ENCODE peak calls at places on chromosomes 7 and 10, in ten cellular contexts. C is GM12878, N is neural progenitor cell, U is GM23248, J is mammary epithelial cell, F is K562, Q is SK-N-SH, A is OCI-LY7, O is PC-3, S is IMR-90. Z is an unnamed sample.
A peak's percentile ranks its signal among the peaks of the same experiment; 100 is the strongest.

GRCh38 chr10:88127266-88127665 is 263.8 kb downstream of the PTEN start:
- DNase-seq in F (no peak), C (no peak), N (no peak), J (no peak), A (no peak), Q (no peak), O (no peak), U (no peak), S (no peak), Z (no peak)

GRCh38 chr7:2651847-2652735 is 20.3 kb downstream of the TTYH3 start:
- DNase-seq in U (no peak), N (no peak), F (no peak), J (no peak), O (no peak), A (no peak), S (no peak), C (no peak), Q (no peak), Z (no peak)

GRCh38 chr7:29363636-29364425 is 169.3 kb downstream of the CHN2 start:
- DNase-seq in C (no peak), J (peak; percentile 38), O (peak; percentile 55), F (no peak), Q (no peak), A (no peak), U (no peak), S (no peak), N (no peak), Z (no peak)

GRCh38 chr10:24257588-24257987 is 48.6 kb downstream of the KIAA1217 start:
- DNase-seq in S (no peak), U (no peak), F (no peak), Q (no peak), O (no peak), A (no peak), J (no peak), C (no peak), N (no peak), Z (no peak)

GRCh38 chr10:6163364-6164270 is 39.1 kb upstream of the PFKFB3 start:
- DNase-seq in S (peak; percentile 84), C (peak; percentile 47), F (peak; percentile 97), A (peak; percentile 97), U (peak; percentile 97), O (peak; percentile 75), J (peak; percentile 81), Q (peak; percentile 92), N (peak; percentile 84), Z (peak; percentile 88)

GRCh38 chr7:123580406-123581161 is 21.0 kb upstream of the ASB15 start:
- DNase-seq in F (no peak), C (no peak), A (peak; percentile 32), Q (peak; percentile 34), N (peak; percentile 67), S (peak; percentile 42), U (peak; percentile 67), O (peak; percentile 70), J (peak; percentile 41), Z (peak; percentile 42)

GRCh38 chr7:31466036-31466435 is 47.9 kb upstream of the ITPRID1 start:
- DNase-seq in J (no peak), A (no peak), C (no peak), O (no peak), U (no peak), F (no peak), N (no peak), Q (no peak), S (no peak), Z (no peak)

GRCh38 chr7:117004899-117005298 is 51.6 kb downstream of the ST7 start:
- DNase-seq in Q (no peak), F (no peak), N (no peak), S (no peak), A (no peak), J (no peak), U (peak; percentile 20), O (no peak), C (no peak), Z (peak; percentile 61)

GRCh38 chr7:48255046-48255445 is 83.8 kb downstream of the ABCA13 start:
- DNase-seq in F (no peak), Q (no peak), U (peak; percentile 63), O (no peak), C (peak; percentile 7), N (no peak), A (no peak), J (peak; percentile 87), S (peak; percentile 86), Z (peak; percentile 90)

GRCh38 chr10:87921934-87922688 is 58.7 kb downstream of the PTEN start:
- DNase-seq in O (no peak), U (peak; percentile 22), N (no peak), J (no peak), C (no peak), F (no peak), A (no peak), S (no peak), Q (no peak), Z (peak; percentile 17)

GRCh38 chr7:13987395-13987794 is 2.1 kb downstream of the ETV1 start:
- DNase-seq in F (no peak), O (peak; percentile 11), S (peak; percentile 29), N (no peak), C (no peak), J (no peak), U (peak; percentile 28), Q (no peak), A (no peak), Z (peak; percentile 48)

GRCh38 chr7:86918245-86918644 is 141.2 kb downstream of the ELAPOR2 start:
- DNase-seq in S (no peak), A (no peak), Q (no peak), O (no peak), C (no peak), F (no peak), J (no peak), N (no peak), U (no peak), Z (no peak)

GRCh38 chr7:36127075-36127740 is 25.8 kb upstream of the EEPD1 start:
- DNase-seq in S (peak; percentile 47), F (no peak), O (no peak), A (peak; percentile 11), C (no peak), N (no peak), J (no peak), U (peak; percentile 39), Q (no peak), Z (no peak)

GRCh38 chr7:29951206-29951605 is 38.4 kb downstream of the SCRN1 start:
- DNase-seq in O (no peak), N (no peak), A (no peak), F (no peak), Q (no peak), U (no peak), S (no peak), C (no peak), J (no peak), Z (no peak)

GRCh38 chr7:106041140-106041717 is 70.9 kb downstream of the SYPL1 start:
- DNase-seq in N (peak; percentile 85), O (peak; percentile 79), J (peak; percentile 34), S (peak; percentile 29), Q (peak; percentile 80), A (peak; percentile 72), C (no peak), F (peak; percentile 95), U (peak; percentile 71), Z (peak; percentile 34)

GRCh38 chr7:115252461-115252860 is 330.6 kb downstream of the MDFIC start:
- DNase-seq in Q (no peak), F (no peak), J (no peak), C (no peak), S (no peak), A (no peak), N (no peak), U (no peak), O (no peak), Z (no peak)
- H4K20me1 ChIP-seq in Q (no peaks in the 10 kb centered on the region), F (no peaks in the 10 kb centered on the region), J (no peaks in the 10 kb centered on the region), C (no peaks in the 10 kb centered on the region), S (no peaks in the 10 kb centered on the region), A (no peaks in the 10 kb centered on the region), N (no peaks in the 10 kb centered on the region), U (no peaks in the 10 kb centered on the region), O (no peaks in the 10 kb centered on the region), Z (no peaks in the 10 kb centered on the region)

DNA sequence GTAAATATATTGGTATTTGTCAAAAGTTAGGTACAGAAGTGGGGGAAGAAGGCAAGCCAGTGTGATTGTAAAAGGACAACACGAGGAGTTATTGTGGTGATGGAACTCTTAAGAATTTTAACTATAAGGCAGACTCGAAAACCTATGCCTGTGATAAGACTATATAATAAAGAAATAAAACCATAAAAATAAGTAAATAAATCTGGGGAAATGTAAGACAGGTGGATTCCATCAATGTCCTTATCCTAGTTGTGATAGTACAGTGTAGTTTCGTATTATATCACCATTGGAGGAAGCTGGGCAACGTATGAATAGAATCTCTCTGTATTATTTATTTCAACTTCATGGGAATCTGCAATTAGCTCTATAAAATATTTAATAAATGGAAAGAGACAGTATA is 395.7 kb downstream of the CDC14C start:
- DNase-seq in A (no peak), N (no peak), S (no peak), C (no peak), O (no peak), F (no peak), J (no peak), Q (no peak), U (no peak), Z (no peak)
- H4K20me1 ChIP-seq in A (no peaks in the 10 kb centered on the region), N (no peaks in the 10 kb centered on the region), S (no peaks in the 10 kb centered on the region), C (no peaks in the 10 kb centered on the region), O (no peaks in the 10 kb centered on the region), F (no peaks in the 10 kb centered on the region), J (no peaks in the 10 kb centered on the region), Q (no peaks in the 10 kb centered on the region), U (no peaks in the 10 kb centered on the region), Z (no peaks in the 10 kb centered on the region)

GRCh38 chr10:124698560-124699470 is 45.4 kb downstream of the FAM53B start:
- DNase-seq in N (no peak), S (no peak), J (no peak), A (no peak), Q (no peak), C (no peak), F (no peak), O (no peak), U (no peak), Z (no peak)

GRCh38 chr10:124697837-124698559 is 46.2 kb downstream of the FAM53B start:
- DNase-seq in J (no peak), A (no peak), U (peak; percentile 14), F (no peak), C (no peak), Q (no peak), S (peak; percentile 51), N (peak; percentile 29), O (no peak), Z (no peak)

GRCh38 chr10:124701038-124701365 is 43.2 kb downstream of the FAM53B start:
- DNase-seq in J (no peak), O (no peak), F (no peak), S (no peak), N (no peak), C (no peak), Q (no peak), A (no peak), U (no peak), Z (no peak)

GRCh38 chr10:124700293-124701037 is 43.7 kb downstream of the FAM53B start:
- DNase-seq in C (no peak), O (no peak), A (no peak), S (no peak), F (no peak), N (no peak), J (no peak), U (no peak), Q (no peak), Z (no peak)

GRCh38 chr10:124699471-124700292 is 44.5 kb downstream of the FAM53B start:
- DNase-seq in O (no peak), Q (no peak), J (no peak), U (no peak), A (no peak), S (no peak), N (no peak), F (no peak), C (no peak), Z (no peak)
- H4K20me1 ChIP-seq in O (no peaks in the 10 kb centered on the region), Q (no peaks in the 10 kb centered on the region), J (no peaks in the 10 kb centered on the region), U (no peaks in the 10 kb centered on the region), A (no peaks in the 10 kb centered on the region), S (peaks cover 3% of the 10 kb centered on the region), N (peaks cover 47% of the 10 kb centered on the region), F (no peaks in the 10 kb centered on the region), C (no peaks in the 10 kb centered on the region), Z (no peaks in the 10 kb centered on the region)

GRCh38 chr10:75145590-75145989 is 34.1 kb downstream of the SAMD8 start:
- DNase-seq in J (no peak), N (no peak), U (no peak), C (no peak), O (no peak), Q (no peak), A (no peak), S (no peak), F (no peak), Z (no peak)
- H4K20me1 ChIP-seq in J (no peaks in the 10 kb centered on the region), N (peaks cover 10% of the 10 kb centered on the region), U (no peaks in the 10 kb centered on the region), C (no peaks in the 10 kb centered on the region), O (no peaks in the 10 kb centered on the region), Q (peaks cover 8% of the 10 kb centered on the region), A (peaks cover 4% of the 10 kb centered on the region), S (peaks cover 17% of the 10 kb centered on the region), F (no peaks in the 10 kb centered on the region), Z (no peaks in the 10 kb centered on the region)

Z was measured in fibroblast of lung.